ENCODE peak calls at places on chromosomes 12 and 14, in nine cellular contexts. O is glutamatergic neuron, D is tibial artery, J is B cell, P is iris pigment epithelial cell, V is fibroblast of lung, A is esophagus squamous epithelium, T is choroid plexus epithelial cell, L is T-helper 2 cell. E is an unnamed sample.

GRCh38 chr12:2769866-2770533 is 24.8 kb upstream of the FKBP4 start:
- DNase-seq in A (no peak), P (no peak), V (no peak), L (no peak), D (no peak), O (no peak), J (no peak), T (no peak), E (no peak)

GRCh38 chr12:32603858-32604257 is 75.2 kb upstream of the DNM1L start:
- DNase-seq in D (no peak), P (peak), T (peak), A (no peak), V (peak), J (no peak), L (no peak), O (no peak), E (no peak)

GRCh38 chr14:98903371-98903770 is 368.6 kb downstream of the BCL11B start:
- DNase-seq in O (no peak), D (no peak), A (no peak), P (no peak), T (no peak), V (no peak), J (no peak), L (no peak), E (no peak)

GRCh38 chr14:67680121-67680602 is 5.7 kb upstream of the VTI1B start:
- DNase-seq in V (peak), O (no peak), P (peak), A (no peak), D (no peak), L (no peak), J (no peak), T (peak), E (no peak)

GRCh38 chr12:64568313-64568712 is 42.0 kb upstream of the RASSF3 start:
- DNase-seq in V (no peak), D (no peak), T (peak), P (no peak), A (no peak), J (no peak), L (no peak), O (no peak), E (no peak)

GRCh38 chr12:104352106-104352713 is 48.7 kb downstream of the EID3 start:
- DNase-seq in D (no peak), P (peak), T (peak), A (no peak), O (no peak), J (no peak), V (peak), L (no peak), E (no peak)

GRCh38 chr12:1796515-1797010 is 23.8 kb upstream of the LRTM2 start:
- DNase-seq in J (peak), P (no peak), D (peak), A (no peak), L (peak), T (no peak), O (peak), V (no peak), E (peak)

GRCh38 chr12:28189774-28190320 is 409 bp upstream of the CCDC91 start:
- DNase-seq in O (no peak), L (no peak), A (no peak), T (no peak), J (no peak), V (no peak), P (peak), D (no peak), E (no peak)

GRCh38 chr12:3157581-3158328 is 80.6 kb downstream of the TSPAN9 start:
- DNase-seq in D (no peak), A (no peak), O (no peak), V (no peak), P (no peak), T (peak), L (no peak), J (no peak), E (no peak)

GRCh38 chr12:22530-23201 is 43.9 kb upstream of the IQSEC3 start:
- DNase-seq in J (peak), V (no peak), P (no peak), A (no peak), L (no peak), T (no peak), O (no peak), D (peak), E (no peak)

GRCh38 chr12:5565933-5566632 is 134.2 kb downstream of the NTF3 start:
- DNase-seq in P (no peak), V (peak), D (no peak), J (no peak), O (no peak), A (no peak), L (no peak), T (no peak), E (no peak)

GRCh38 chr12:68349921-68350606 is 17.9 kb upstream of the MDM1 start:
- DNase-seq in D (no peak), P (no peak), V (no peak), J (no peak), O (no peak), L (no peak), T (no peak), A (no peak), E (no peak)

GRCh38 chr12:93100610-93101009 is 171.5 kb upstream of the EEA1 start:
- DNase-seq in P (no peak), V (no peak), T (no peak), L (no peak), O (no peak), D (no peak), A (no peak), J (no peak), E (no peak)

GRCh38 chr12:71430756-71431155 is 8.8 kb upstream of the LGR5 start:
- DNase-seq in A (no peak), V (peak), T (no peak), L (no peak), J (no peak), O (no peak), P (no peak), D (no peak), E (no peak)

GRCh38 chr14:80987235-80988032 is 32.0 kb downstream of the TSHR start:
- DNase-seq in V (peak), J (peak), O (peak), P (peak), L (peak), A (no peak), D (peak), T (peak), E (peak)

GRCh38 chr12:1993871-1994371 is 10.3 kb downstream of the DCP1B start:
- DNase-seq in J (no peak), V (peak), A (no peak), O (no peak), T (peak), P (peak), L (no peak), D (no peak), E (no peak)

GRCh38 chr12:52713960-52714886 is 10.9 kb upstream of the KRT77 start:
- DNase-seq in V (no peak), A (no peak), T (no peak), L (peak), J (no peak), P (no peak), O (peak), D (no peak), E (no peak)

GRCh38 chr12:3791475-3791874 is 38.6 kb upstream of the CRACR2A start:
- DNase-seq in O (no peak), A (no peak), L (no peak), V (no peak), T (no peak), J (no peak), D (no peak), P (no peak), E (no peak)

GRCh38 chr14:42192659-42193425 is 586.2 kb downstream of the LRFN5 start:
- DNase-seq in V (peak), P (peak), T (peak), J (no peak), D (no peak), A (no peak), L (no peak), O (no peak), E (no peak)

GRCh38 chr14:72941286-72941985 is 15.2 kb downstream of the DCAF4 start:
- DNase-seq in A (no peak), V (no peak), T (no peak), D (no peak), J (no peak), L (no peak), P (no peak), O (no peak), E (no peak)

GRCh38 chr12:47360771-47361388 is 281.1 kb upstream of the AMIGO2 start:
- DNase-seq in T (peak), A (no peak), O (no peak), D (no peak), V (no peak), P (peak), L (no peak), J (peak), E (no peak)

GRCh38 chr12:108282676-108283075 is 56.4 kb downstream of the CMKLR1 start:
- DNase-seq in D (no peak), L (no peak), V (no peak), J (no peak), O (no peak), T (no peak), A (no peak), P (no peak), E (no peak)

GRCh38 chr12:114762490-114763110 is 78.6 kb upstream of the TBX3 start:
- DNase-seq in O (no peak), D (no peak), A (no peak), L (no peak), J (no peak), V (no peak), P (peak), T (peak), E (no peak)

GRCh38 chr12:5043589-5044419 is at the start of gene KCNA5:
- DNase-seq in P (no peak), A (no peak), T (no peak), J (peak), V (no peak), O (peak), L (no peak), D (peak), E (no peak)

GRCh38 chr12:78636253-78636855 is 228.2 kb upstream of the SYT1 start:
- DNase-seq in V (no peak), O (no peak), T (peak), P (no peak), A (no peak), J (no peak), L (no peak), D (no peak), E (no peak)

GRCh38 chr12:21413369-21414277 is 23.8 kb upstream of the PYROXD1 start:
- DNase-seq in T (peak), A (no peak), P (no peak), L (no peak), O (no peak), V (peak), J (no peak), D (no peak), E (no peak)

GRCh38 chr12:119565404-119565803 is 28.2 kb upstream of the TMEM233 start:
- DNase-seq in V (no peak), O (no peak), L (no peak), T (no peak), A (no peak), J (no peak), D (no peak), P (no peak), E (no peak)

GRCh38 chr14:105069887-105070759 is 4.9 kb upstream of the GPR132 start:
- DNase-seq in T (no peak), D (peak), V (no peak), J (no peak), O (no peak), A (no peak), L (no peak), P (no peak), E (no peak)

GRCh38 chr12:116592116-116592637 is 33.0 kb downstream of the MAP1LC3B2 start:
- DNase-seq in P (no peak), T (no peak), A (no peak), L (no peak), D (peak), J (no peak), V (no peak), O (no peak), E (peak)

GRCh38 chr12:90335561-90335960 is 619.4 kb downstream of the CCER1 start:
- DNase-seq in V (peak), D (no peak), T (peak), A (no peak), O (no peak), P (no peak), L (no peak), J (no peak), E (no peak)

GRCh38 chr12:54159140-54159539 is 29.6 kb downstream of the SMUG1 start:
- DNase-seq in J (peak), P (peak), O (peak), T (peak), D (no peak), A (no peak), V (no peak), L (no peak), E (no peak)